ENCODE peak calls at places on chromosomes 1 and 21, in nine cellular contexts. N is non-pigmented ciliary epithelial cell; Q is endothelial cell; L is B cell; O is upper lobe of right lung; H is fibroblast of lung; Z is NCI-H345; T is OCI-M1; S is activated CD8-positive, alpha-beta memory T cell treated with anti-CD3 and anti-CD28 coated beads, Interleukin-2, amount 50 U/mL, for 48 hours. R is an unnamed sample.

GRCh38 chr1:42740756-42741580 is 932 bp upstream of the CLDN19 start:
- DNase-seq in L (no peak), S (no peak), N (no peak), O (no peak), Z (no peak), T (no peak), H (no peak), Q (no peak), R (peak; percentile 69)

GRCh38 chr1:42957229-42957879 is 1.3 kb downstream of the SLC2A1 start:
- DNase-seq in L (no peak), N (no peak), Z (no peak), O (no peak), S (no peak), H (no peak), Q (no peak), T (no peak), R (no peak)

GRCh38 chr21:42572906-42573495 is 59.3 kb downstream of the SLC37A1 start:
- DNase-seq in N (no peak), T (no peak), L (no peak), O (peak; percentile 52), Z (no peak), H (no peak), S (peak; percentile 35), Q (no peak), R (no peak)

GRCh38 chr1:1349256-1350012 is at the start of gene DVL1:
- DNase-seq in S (peak; percentile 90), Q (peak; percentile 82), H (peak; percentile 77), O (peak; percentile 86), Z (peak; percentile 80), N (no peak), L (peak; percentile 99), T (peak; percentile 68), R (peak; percentile 91)

GRCh38 chr1:229434641-229435051 is 752 bp upstream of the ACTA1 start:
- DNase-seq in Z (no peak), O (no peak), T (no peak), H (no peak), Q (peak; percentile 16), N (no peak), S (no peak), L (no peak), R (peak; percentile 84)

GRCh38 chr1:40363721-40364120 is 9.8 kb upstream of the SMAP2 start:
- DNase-seq in Q (no peak), L (peak; percentile 32), T (peak; percentile 28), Z (no peak), H (no peak), N (no peak), S (no peak), O (no peak), R (peak; percentile 42)

GRCh38 chr1:9181176-9181906 is 52.4 kb upstream of the GPR157 start:
- DNase-seq in H (peak; percentile 72), O (peak; percentile 90), S (peak; percentile 97), Q (peak; percentile 93), N (no peak), T (peak; percentile 34), L (peak; percentile 88), Z (no peak), R (peak; percentile 83)

GRCh38 chr1:7401814-7402547 is 369.1 kb upstream of the VAMP3 start:
- DNase-seq in T (no peak), Q (no peak), O (no peak), S (peak; percentile 20), L (no peak), Z (no peak), H (peak; percentile 98), N (peak; percentile 97), R (no peak)

GRCh38 chr1:88982055-88982454 is 10.4 kb downstream of the KYAT3 start:
- DNase-seq in N (no peak), Z (no peak), T (no peak), S (no peak), L (no peak), O (no peak), H (peak; percentile 12), Q (no peak), R (no peak)

GRCh38 chr1:183804916-183805734 is at the start of gene RGL1:
- DNase-seq in O (peak; percentile 88), L (no peak), N (no peak), Z (peak; percentile 77), S (peak; percentile 58), T (no peak), Q (peak; percentile 70), H (peak; percentile 76), R (peak; percentile 77)

GRCh38 chr1:170741678-170742077 is 77.7 kb downstream of the PRRX1 start:
- DNase-seq in H (no peak), Q (no peak), N (no peak), T (no peak), Z (no peak), S (no peak), O (no peak), L (no peak), R (no peak)

GRCh38 chr1:200304146-200304545 is 105.7 kb downstream of the ZNF281 start:
- DNase-seq in N (no peak), T (no peak), Q (no peak), L (no peak), H (no peak), S (no peak), Z (no peak), O (no peak), R (no peak)

GRCh38 chr21:42350899-42351543 is at the start of gene TFF2:
- DNase-seq in O (peak; percentile 38), Z (no peak), Q (no peak), L (no peak), H (no peak), N (no peak), T (no peak), S (peak; percentile 48), R (no peak)

GRCh38 chr1:192263436-192263835 is 53.4 kb upstream of the RGS21 start:
- DNase-seq in O (no peak), H (peak; percentile 79), N (peak; percentile 68), Z (no peak), T (peak; percentile 80), Q (no peak), L (no peak), S (no peak), R (no peak)

GRCh38 chr1:155466996-155467395 is 95.6 kb downstream of the ASH1L start:
- DNase-seq in O (no peak), Q (no peak), S (no peak), N (peak; percentile 81), T (no peak), L (no peak), Z (no peak), H (peak; percentile 53), R (no peak)

GRCh38 chr1:116999596-116999995 is 2.0 kb upstream of the CD101 start:
- DNase-seq in Q (no peak), N (no peak), O (no peak), Z (no peak), T (no peak), S (no peak), H (no peak), L (no peak), R (no peak)

GRCh38 chr1:152052606-152053005 is 15.8 kb upstream of the S100A11 start:
- DNase-seq in Z (peak; percentile 83), H (peak; percentile 79), S (peak; percentile 95), N (no peak), Q (peak; percentile 86), L (peak; percentile 59), O (peak; percentile 90), T (peak; percentile 91), R (peak; percentile 92)

GRCh38 chr1:24343412-24344089 is 24.4 kb downstream of the GRHL3 start:
- DNase-seq in O (no peak), Q (no peak), T (no peak), S (no peak), H (no peak), L (no peak), N (no peak), Z (no peak), R (no peak)

GRCh38 chr21:36096398-36097290 is 26.8 kb downstream of the CBR1 start:
- DNase-seq in Q (no peak), Z (no peak), N (no peak), S (no peak), O (no peak), H (no peak), L (no peak), T (no peak), R (peak; percentile 20)

GRCh38 chr1:17485280-17485679 is 45.8 kb upstream of the RCC2 start:
- DNase-seq in L (no peak), Z (no peak), H (peak; percentile 18), Q (peak; percentile 54), T (peak; percentile 7), S (no peak), O (no peak), N (no peak), R (peak; percentile 27)

GRCh38 chr1:100502052-100502792 is 35.7 kb upstream of the GPR88 start:
- DNase-seq in O (no peak), Z (peak; percentile 92), T (no peak), Q (no peak), H (no peak), L (no peak), S (no peak), N (no peak), R (no peak)

GRCh38 chr21:36572091-36572490 is 92.2 kb upstream of the CLDN14 start:
- DNase-seq in Z (no peak), Q (no peak), N (no peak), L (no peak), S (no peak), T (no peak), H (no peak), O (no peak), R (no peak)

GRCh38 chr1:63327417-63328139 is 5.2 kb downstream of the FOXD3 start:
- DNase-seq in S (peak; percentile 83), H (peak; percentile 75), Z (peak; percentile 50), O (peak; percentile 82), L (no peak), T (peak; percentile 84), N (no peak), Q (peak; percentile 83), R (peak; percentile 90)

GRCh38 chr1:11262171-11263049 is at the start of gene MTOR:
- DNase-seq in S (peak; percentile 93), L (peak; percentile 97), T (peak; percentile 100), O (peak; percentile 98), Q (peak; percentile 92), N (peak; percentile 100), Z (peak; percentile 100), H (peak; percentile 100), R (peak; percentile 100)

R was measured in neural progenitor cell.